ENCODE peak calls at places on chromosomes 7 and 10, in eight cellular contexts. R is HFF-Myc; C is kidney epithelial cell; A is activated T-cell treated with anti-CD3 and anti-CD28 coated beads, Interleukin-2, amount 50 U/mL, for 1 hour; D is ACHN; L is midbrain; B is endothelial cell; V is PC-3. O is an unnamed sample.

GRCh38 chr7:101941481-101942383 is 124.3 kb downstream of the CUX1 start:
- DNase-seq in A (no peak), D (peak), V (peak), L (no peak), B (no peak), R (no peak), C (peak), O (no peak)

GRCh38 chr7:101781384-101781783 is 36.0 kb upstream of the CUX1 start:
- DNase-seq in C (no peak), A (no peak), D (no peak), B (no peak), L (no peak), V (no peak), R (no peak), O (no peak)

GRCh38 chr7:147413243-147413642 is 1177.3 kb upstream of the C7orf33 start:
- DNase-seq in V (peak), C (no peak), D (no peak), L (no peak), B (no peak), R (no peak), A (no peak), O (no peak)

GRCh38 chr10:28365840-28366239 is 63.0 kb upstream of the MPP7 start:
- DNase-seq in C (no peak), L (no peak), R (no peak), V (no peak), A (no peak), B (no peak), D (no peak), O (no peak)

GRCh38 chr7:99201027-99201426 is 6.9 kb downstream of the KPNA7 start:
- DNase-seq in L (no peak), D (no peak), B (no peak), A (no peak), C (peak), R (no peak), V (peak), O (no peak)

GRCh38 chr10:248307-248706 is 113.1 kb downstream of the ZMYND11 start:
- DNase-seq in B (no peak), C (no peak), L (no peak), R (no peak), A (no peak), D (no peak), V (no peak), O (no peak)

GRCh38 chr10:130202984-130203617 is 66.9 kb downstream of the GLRX3 start:
- DNase-seq in B (no peak), V (no peak), R (no peak), A (no peak), L (no peak), C (no peak), D (no peak), O (no peak)

GRCh38 chr7:13981070-13981469 is 8.4 kb downstream of the ETV1 start:
- DNase-seq in L (no peak), B (peak), C (peak), D (peak), V (peak), R (peak), A (no peak), O (peak)

GRCh38 chr7:41222704-41223103 is 480.2 kb downstream of the INHBA start:
- DNase-seq in R (no peak), C (no peak), A (no peak), D (no peak), B (no peak), V (peak), L (no peak), O (no peak)

GRCh38 chr10:60932756-60933155 is 11.2 kb downstream of the RHOBTB1 start:
- DNase-seq in B (no peak), R (no peak), A (no peak), D (no peak), L (no peak), C (no peak), V (no peak), O (no peak)

GRCh38 chr7:102415685-102416225 is 17.6 kb upstream of the ORAI2 start:
- DNase-seq in R (no peak), B (no peak), C (no peak), L (no peak), D (no peak), A (peak), V (no peak), O (no peak)

GRCh38 chr7:44196450-44196872 is 4.3 kb upstream of the YKT6 start:
- DNase-seq in D (peak), C (no peak), R (peak), L (peak), V (peak), B (peak), A (no peak), O (peak)

GRCh38 chr10:81728692-81729091 is 146.3 kb upstream of the NRG3 start:
- DNase-seq in A (no peak), V (no peak), R (no peak), B (no peak), D (no peak), L (no peak), C (no peak), O (no peak)

GRCh38 chr7:91140286-91140685 is 123.9 kb upstream of the FZD1 start:
- DNase-seq in L (no peak), C (no peak), R (no peak), A (no peak), D (peak), V (no peak), B (no peak), O (no peak)

GRCh38 chr10:118812393-118812740 is 57.6 kb upstream of the CACUL1 start:
- DNase-seq in A (no peak), L (no peak), D (no peak), R (no peak), V (no peak), B (no peak), C (no peak), O (no peak)

GRCh38 chr10:91800192-91800591 is 2.0 kb downstream of the TNKS2 start:
- DNase-seq in D (no peak), R (no peak), B (no peak), L (no peak), A (no peak), C (no peak), V (no peak), O (no peak)

GRCh38 chr7:36175872-36176271 is 22.8 kb downstream of the EEPD1 start:
- DNase-seq in A (no peak), R (no peak), B (no peak), D (no peak), V (no peak), L (no peak), C (no peak), O (no peak)

GRCh38 chr7:20798081-20798693 is 11.5 kb upstream of the SP8 start:
- DNase-seq in V (peak), L (no peak), A (peak), C (no peak), D (peak), B (no peak), R (no peak), O (peak)

GRCh38 chr10:71435571-71436267 is 39.0 kb downstream of the CDH23 start:
- DNase-seq in V (no peak), C (no peak), R (no peak), A (no peak), L (no peak), B (no peak), D (no peak), O (no peak)

GRCh38 chr10:128861018-128861565 is 605.9 kb upstream of the MGMT start:
- DNase-seq in D (no peak), R (no peak), B (no peak), V (no peak), A (no peak), L (no peak), C (no peak), O (no peak)

GRCh38 chr7:150959739-150960734 is 18.1 kb downstream of the KCNH2 start:
- DNase-seq in C (no peak), L (no peak), A (no peak), D (no peak), R (no peak), B (no peak), V (no peak), O (no peak)

GRCh38 chr10:131769691-131770090 is 131.1 kb upstream of the PPP2R2D start:
- DNase-seq in D (no peak), C (no peak), A (no peak), V (no peak), B (no peak), R (no peak), L (no peak), O (no peak)

GRCh38 chr10:30887839-30888238 is 143.8 kb downstream of the ZNF438 start:
- DNase-seq in R (no peak), V (no peak), C (no peak), L (no peak), A (no peak), D (no peak), B (no peak), O (no peak)

GRCh38 chr7:26237035-26237807 is 35.7 kb downstream of the CBX3 start:
- DNase-seq in D (no peak), A (no peak), V (peak), R (no peak), C (no peak), B (no peak), L (no peak), O (no peak)